ENCODE peak calls at places on chromosomes 12 and 14, in seven cellular contexts. D, S, A, X, K, B and Y are unnamed samples.

GRCh38 chr12:108004368-108004767 is 124.7 kb upstream of the WSCD2 start:
- DNase-seq in D (no peak), S (no peak), A (no peak), X (no peak), K (no peak), B (no peak), Y (no peak)

GRCh38 chr14:74401504-74402241 is 24.3 kb downstream of the SYNDIG1L start:
- DNase-seq in D (no peak), S (peak; percentile 45), A (peak; percentile 38), X (no peak), K (peak; percentile 76), B (no peak), Y (peak; percentile 9)

GRCh38 chr12:124570810-124571209 is 3.4 kb upstream of the NCOR2 start:
- DNase-seq in D (no peak), S (no peak), A (no peak), X (no peak), K (no peak), B (no peak), Y (no peak)

GRCh38 chr12:57127101-57127709 is 1.1 kb upstream of the LRP1 start:
- DNase-seq in D (peak; percentile 84), S (no peak), A (peak; percentile 84), X (peak; percentile 76), K (peak; percentile 78), B (peak; percentile 70), Y (peak; percentile 67)

GRCh38 chr12:30796891-30797371 is 42.2 kb upstream of the CAPRIN2 start:
- DNase-seq in D (no peak), S (no peak), A (no peak), X (no peak), K (peak; percentile 66), B (peak; percentile 35), Y (no peak)

GRCh38 chr14:94088516-94088915 is 7.4 kb downstream of the IFI27L1 start:
- DNase-seq in D (no peak), S (no peak), A (no peak), X (no peak), K (no peak), B (no peak), Y (no peak)

GRCh38 chr12:124750787-124751471 is 112.7 kb downstream of the SCARB1 start:
- DNase-seq in D (no peak), S (no peak), A (no peak), X (no peak), K (peak; percentile 73), B (no peak), Y (no peak)

GRCh38 chr14:21454843-21455550 is 926 bp downstream of the CHD8 start:
- DNase-seq in D (peak; percentile 33), S (no peak), A (no peak), X (no peak), K (no peak), B (no peak), Y (no peak)

GRCh38 chr14:78043349-78043748 is 126.8 kb upstream of the NRXN3 start:
- DNase-seq in D (no peak), S (no peak), A (no peak), X (no peak), K (no peak), B (no peak), Y (no peak)

GRCh38 chr12:48986720-48987291 is 8.7 kb downstream of the WNT1 start:
- DNase-seq in D (no peak), S (no peak), A (no peak), X (no peak), K (no peak), B (no peak), Y (no peak)

GRCh38 chr12:47801904-47802246 is 17.8 kb downstream of the HDAC7 start:
- DNase-seq in D (no peak), S (no peak), A (no peak), X (no peak), K (no peak), B (no peak), Y (no peak)

GRCh38 chr14:32711103-32711680 is 227.5 kb upstream of the NPAS3 start:
- DNase-seq in D (peak; percentile 62), S (no peak), A (no peak), X (no peak), K (no peak), B (peak; percentile 26), Y (no peak)

GRCh38 chr12:6097384-6097783 is 27.1 kb downstream of the VWF start:
- DNase-seq in D (no peak), S (no peak), A (no peak), X (no peak), K (no peak), B (no peak), Y (no peak)

GRCh38 chr14:35340616-35341453 is 48.7 kb downstream of the PSMA6 start:
- DNase-seq in D (no peak), S (no peak), A (no peak), X (peak; percentile 40), K (no peak), B (no peak), Y (no peak)

GRCh38 chr14:35343709-35344474 is 51.7 kb downstream of the PSMA6 start:
- DNase-seq in D (no peak), S (no peak), A (no peak), X (peak; percentile 38), K (no peak), B (no peak), Y (no peak)

GRCh38 chr14:35339761-35340406 is 47.7 kb downstream of the PSMA6 start:
- DNase-seq in D (no peak), S (no peak), A (no peak), X (peak; percentile 51), K (no peak), B (no peak), Y (no peak)

GRCh38 chr14:35342160-35343010 is 50.2 kb downstream of the PSMA6 start:
- DNase-seq in D (no peak), S (no peak), A (peak; percentile 65), X (peak; percentile 62), K (no peak), B (no peak), Y (no peak)

DNA sequence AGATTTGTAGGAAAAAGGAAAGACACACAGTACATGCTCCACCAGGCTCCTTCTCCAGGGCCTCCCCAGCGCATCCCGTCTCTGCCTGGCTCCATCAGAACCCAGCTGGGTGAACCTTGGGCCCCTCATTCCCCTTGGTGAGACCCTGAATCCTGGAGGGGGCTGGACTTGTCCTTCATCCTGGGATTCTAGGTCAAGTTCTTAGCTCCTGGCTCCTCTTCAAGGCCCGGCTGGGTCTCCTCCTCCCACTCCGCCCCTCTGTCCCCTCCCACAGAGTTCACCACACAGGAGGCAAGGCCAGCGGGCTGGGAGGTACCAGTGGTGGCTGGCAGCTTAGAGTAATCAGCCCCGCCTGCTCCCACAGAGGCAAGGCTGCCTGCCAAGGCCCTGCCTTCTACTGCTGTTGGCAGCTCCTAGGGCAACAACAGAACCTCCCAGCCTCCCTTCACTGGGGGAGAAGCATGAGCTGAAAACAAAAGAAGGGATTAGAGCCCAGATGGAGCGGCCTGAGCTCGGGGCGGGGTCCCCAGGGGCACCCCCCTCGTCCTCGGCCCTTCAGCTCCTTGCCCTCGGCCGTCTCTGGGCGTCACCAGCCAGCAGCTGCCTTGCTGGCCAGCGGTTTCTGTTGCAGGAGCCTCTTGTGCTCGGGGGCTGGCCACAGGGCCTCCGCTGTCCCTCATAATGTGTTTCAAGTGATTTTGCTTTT is 49.4 kb downstream of the PSMA6 start:
- DNase-seq in D (peak; percentile 91), S (no peak), A (peak; percentile 99), X (peak; percentile 96), K (no peak), B (peak; percentile 87), Y (peak; percentile 96)
- TF ChIP-seq EP300 in D (no peak), S (no peak), A (no peak), X (no peak), K (no peak), B (no peak), Y (peak; percentile 91)

DNA sequence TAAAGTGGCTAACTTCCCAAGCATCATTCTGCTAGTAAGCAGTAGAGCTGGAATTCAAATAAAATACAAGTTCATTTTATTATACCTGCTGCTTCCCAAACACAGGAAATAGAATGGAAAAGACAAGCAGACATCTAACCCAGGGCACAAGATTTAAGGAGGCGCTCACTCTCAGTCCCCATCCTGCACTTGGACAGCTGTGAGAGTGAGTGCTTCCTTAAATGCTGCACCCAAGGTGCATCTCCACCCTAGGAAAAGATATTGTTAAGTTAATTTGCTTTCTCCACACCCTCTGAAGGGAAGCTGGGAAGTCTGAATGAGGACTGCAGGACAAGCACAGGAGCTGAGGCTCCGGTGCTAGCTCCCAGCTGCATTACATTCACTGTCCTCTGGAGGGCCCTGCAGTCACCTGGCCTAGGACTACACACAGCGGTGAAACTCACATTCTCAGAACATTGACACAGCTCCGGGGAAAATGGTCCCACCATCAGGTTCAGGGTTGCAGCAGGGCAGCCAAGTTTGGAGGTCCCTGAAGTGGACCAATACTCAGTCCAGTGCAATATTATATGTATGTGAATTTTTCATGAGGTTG is 14.2 kb downstream of the HEBP1 start:
- DNase-seq in D (peak; percentile 11), S (no peak), A (no peak), X (no peak), K (peak; percentile 70), B (peak; percentile 58), Y (no peak)
- TF ChIP-seq CTCF in D (peak; percentile 60), S (peak; percentile 41), A (no peak), X (no peak), K (peak; percentile 84), B (peak; percentile 36), Y (peak; percentile 5)

DNA sequence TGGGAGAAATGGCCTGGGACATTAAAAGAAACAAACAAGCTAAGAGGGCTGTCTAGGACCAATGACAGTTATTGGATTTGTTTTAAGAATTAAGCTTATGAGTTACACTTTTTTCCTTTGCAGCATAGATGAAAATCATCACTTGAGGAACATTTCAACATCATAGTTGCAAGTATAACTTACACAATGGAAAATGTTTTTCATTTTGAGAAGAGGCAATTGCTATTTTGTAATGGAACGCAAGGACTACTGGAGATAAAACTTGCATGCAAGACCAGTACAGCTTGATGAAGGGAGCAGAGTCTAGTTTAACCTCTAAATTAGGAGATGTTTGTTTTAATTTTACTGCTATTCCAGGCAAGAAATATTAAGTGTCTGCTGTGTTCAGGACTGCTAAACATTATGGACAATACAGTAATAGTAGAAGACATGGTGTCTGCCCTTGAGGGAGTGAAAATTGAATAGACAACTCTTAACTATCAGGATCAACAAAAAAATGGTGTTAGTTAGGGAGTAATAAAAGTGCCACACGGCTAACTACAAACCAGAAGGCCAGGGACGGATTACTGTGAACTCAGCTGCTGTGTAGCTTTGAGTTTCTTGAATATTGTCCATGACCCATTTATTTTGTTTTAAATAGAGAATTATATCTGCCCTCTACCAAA is 374.5 kb downstream of the RAD51B start:
- DNase-seq in D (no peak), S (no peak), A (no peak), X (no peak), K (no peak), B (no peak), Y (no peak)
- TF ChIP-seq EP300 in D (no peak), S (no peak), A (no peak), X (no peak), K (no peak), B (no peak), Y (no peak)

DNA sequence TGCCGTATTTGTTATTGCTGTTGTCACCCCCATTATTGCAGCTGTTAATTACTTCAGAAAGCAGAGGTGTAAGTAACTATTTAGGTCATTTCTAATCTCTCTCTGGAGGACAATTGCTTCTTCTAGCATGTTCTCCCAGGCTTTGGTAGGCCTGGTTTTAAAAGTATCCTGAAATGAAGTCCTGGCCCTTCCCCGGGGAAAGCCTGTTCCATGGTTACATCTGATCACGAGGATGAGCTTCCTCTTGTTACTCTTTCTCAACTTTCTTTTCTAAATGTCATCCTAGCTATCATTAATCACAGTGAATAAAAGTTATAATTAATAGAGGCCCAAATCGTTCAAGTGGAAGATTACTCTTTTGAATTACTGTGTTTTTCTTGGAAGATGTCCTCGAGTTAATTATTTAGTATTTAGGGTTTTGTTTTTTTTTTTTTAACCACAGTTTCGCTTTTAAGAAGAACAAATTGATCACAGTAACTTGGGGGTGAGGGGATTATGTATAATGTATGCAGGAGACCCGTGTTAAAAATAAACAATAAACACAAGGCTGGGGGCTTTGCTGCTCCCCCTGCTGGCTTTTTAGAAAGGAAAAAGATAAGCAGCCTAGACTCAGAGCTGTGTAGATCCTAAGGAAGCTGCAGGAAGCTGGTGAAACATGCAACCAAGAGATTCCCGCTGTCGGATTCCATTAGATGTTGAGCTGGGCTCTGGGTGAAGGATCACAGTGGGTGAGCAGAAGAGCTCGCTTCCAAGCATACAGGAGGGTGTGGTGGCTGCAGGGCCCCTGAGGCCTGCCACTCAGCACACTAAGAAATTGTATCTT is 420.1 kb downstream of the FUT8 start:
- DNase-seq in D (peak; percentile 5), S (no peak), A (no peak), X (no peak), K (no peak), B (peak; percentile 24), Y (no peak)
- TF ChIP-seq CTCF in D (peak; percentile 14), S (peak; percentile 15), A (no peak), X (no peak), K (no peak), B (peak; percentile 47), Y (no peak)